ENCODE peak calls at places on chromosomes 4 and X, in six cellular contexts. T is AG10803, H is mucosa of descending colon, B is AG04449, K is uterus, J is mesothelial cell of epicardium. Y is an unnamed sample.

GRCh38 chr4:141132689-141133145 is 552 bp downstream of the RNF150 start:
- DNase-seq in H (no peak), B (no peak), K (peak), J (peak), T (peak), Y (peak)

GRCh38 chrX:76957485-76957884 is 489.7 kb upstream of the FGF16 start:
- DNase-seq in J (no peak), B (no peak), T (no peak), K (no peak), H (no peak), Y (no peak)

GRCh38 chrX:43423876-43424275 is 232.2 kb upstream of the MAOA start:
- DNase-seq in K (no peak), H (no peak), J (no peak), B (no peak), T (no peak), Y (no peak)

GRCh38 chrX:128975716-128976115 is 547.6 kb downstream of the SMARCA1 start:
- DNase-seq in T (no peak), H (no peak), B (no peak), K (no peak), J (peak), Y (no peak)

GRCh38 chr4:6493668-6494304 is 21.4 kb upstream of the PPP2R2C start:
- DNase-seq in J (peak), K (no peak), B (no peak), T (peak), H (no peak), Y (no peak)

GRCh38 chr4:87073570-87074470 is 139.0 kb downstream of the AFF1 start:
- DNase-seq in J (no peak), K (peak), T (no peak), B (no peak), H (peak), Y (peak)

GRCh38 chr4:14168919-14169318 is 541.4 kb upstream of the BOD1L1 start:
- DNase-seq in T (peak), J (no peak), H (no peak), B (peak), K (peak), Y (peak)

GRCh38 chrX:40908857-40909475 is 173.6 kb upstream of the MED14 start:
- DNase-seq in H (no peak), T (peak), J (no peak), K (no peak), B (no peak), Y (no peak)

GRCh38 chr4:6446538-6447451 is 25.6 kb downstream of the PPP2R2C start:
- DNase-seq in K (peak), T (no peak), H (no peak), B (no peak), J (no peak), Y (peak)

GRCh38 chr4:792729-793108 is 33.2 kb downstream of the CPLX1 start:
- DNase-seq in B (no peak), J (no peak), T (peak), K (no peak), H (no peak), Y (no peak)

GRCh38 chr4:74284074-74284473 is 24.2 kb upstream of the EPGN start:
- DNase-seq in B (peak), T (peak), H (no peak), K (no peak), J (no peak), Y (no peak)

GRCh38 chr4:167219090-167219489 is 15.2 kb downstream of the SPOCK3 start:
- DNase-seq in B (no peak), K (no peak), J (no peak), H (no peak), T (no peak), Y (no peak)

GRCh38 chr4:21454196-21454595 is 494.4 kb downstream of the KCNIP4 start:
- DNase-seq in B (no peak), K (no peak), T (no peak), J (no peak), H (no peak), Y (no peak)

GRCh38 chrX:51892921-51893745 is at the start of gene MAGED1:
- DNase-seq in J (peak), K (peak), B (peak), T (peak), H (peak), Y (peak)

GRCh38 chr4:161792991-161793390 is 370.8 kb downstream of the FSTL5 start:
- DNase-seq in H (peak), K (no peak), B (no peak), T (no peak), J (no peak), Y (no peak)

GRCh38 chr4:110514889-110515479 is 39.0 kb downstream of the ENPEP start:
- DNase-seq in H (no peak), B (no peak), J (no peak), K (no peak), T (peak), Y (no peak)

GRCh38 chrX:47690175-47690574 is 31.2 kb upstream of the UXT start:
- DNase-seq in J (no peak), B (no peak), T (peak), K (no peak), H (no peak), Y (no peak)

GRCh38 chr4:145496292-145496691 is 14.6 kb downstream of the SMAD1 start:
- DNase-seq in T (no peak), B (no peak), K (no peak), J (no peak), H (no peak), Y (no peak)

GRCh38 chr4:168645933-168646768 is 149.3 kb downstream of the PALLD start:
- DNase-seq in B (no peak), H (no peak), K (no peak), T (no peak), J (no peak), Y (peak)

GRCh38 chr4:185941476-185941875 is 127.5 kb upstream of the TLR3 start:
- DNase-seq in B (no peak), H (no peak), K (no peak), J (no peak), T (no peak), Y (no peak)

GRCh38 chrX:101906136-101906796 is 25.6 kb downstream of the ZMAT1 start:
- DNase-seq in J (no peak), K (no peak), T (no peak), H (peak), B (no peak), Y (no peak)

GRCh38 chr4:76745264-76745663 is 152.7 kb downstream of the SOWAHB start:
- DNase-seq in K (no peak), T (peak), B (no peak), H (no peak), J (no peak), Y (no peak)

GRCh38 chr4:54282837-54283236 is 53.7 kb downstream of the PDGFRA start:
- DNase-seq in J (no peak), H (no peak), T (no peak), B (no peak), K (no peak), Y (no peak)

GRCh38 chr4:25842229-25842840 is 20.5 kb downstream of the SEL1L3 start:
- DNase-seq in J (no peak), B (no peak), K (no peak), H (no peak), T (no peak), Y (no peak)

GRCh38 chr4:89193828-89194227 is 82.5 kb downstream of the TIGD2 start:
- DNase-seq in K (no peak), J (no peak), H (no peak), T (no peak), B (no peak), Y (no peak)

GRCh38 chr4:41670530-41670929 is 78.0 kb downstream of the PHOX2B start:
- DNase-seq in H (no peak), T (no peak), J (no peak), B (no peak), K (no peak), Y (peak)

GRCh38 chr4:123524958-123525628 is 128.5 kb downstream of the SPRY1 start:
- DNase-seq in J (no peak), H (no peak), T (no peak), B (no peak), K (no peak), Y (no peak)

GRCh38 chr4:6322067-6322760 is 52.6 kb downstream of the WFS1 start:
- DNase-seq in K (no peak), J (no peak), B (no peak), H (no peak), T (no peak), Y (no peak)

GRCh38 chrX:103686199-103687072 is at the start of gene MORF4L2:
- DNase-seq in J (peak), H (peak), B (peak), K (peak), T (peak), Y (peak)

GRCh38 chrX:103687696-103688191 is 1.2 kb upstream of the MORF4L2 start:
- DNase-seq in B (no peak), H (no peak), J (peak), T (peak), K (peak), Y (peak)

GRCh38 chrX:103685396-103685795 is 1.1 kb downstream of the MORF4L2 start:
- DNase-seq in B (no peak), K (no peak), H (no peak), J (no peak), T (no peak), Y (no peak)

GRCh38 chrX:103688949-103689348 is 2.5 kb upstream of the MORF4L2 start:
- DNase-seq in K (no peak), B (no peak), T (peak), J (no peak), H (no peak), Y (no peak)

DNA sequence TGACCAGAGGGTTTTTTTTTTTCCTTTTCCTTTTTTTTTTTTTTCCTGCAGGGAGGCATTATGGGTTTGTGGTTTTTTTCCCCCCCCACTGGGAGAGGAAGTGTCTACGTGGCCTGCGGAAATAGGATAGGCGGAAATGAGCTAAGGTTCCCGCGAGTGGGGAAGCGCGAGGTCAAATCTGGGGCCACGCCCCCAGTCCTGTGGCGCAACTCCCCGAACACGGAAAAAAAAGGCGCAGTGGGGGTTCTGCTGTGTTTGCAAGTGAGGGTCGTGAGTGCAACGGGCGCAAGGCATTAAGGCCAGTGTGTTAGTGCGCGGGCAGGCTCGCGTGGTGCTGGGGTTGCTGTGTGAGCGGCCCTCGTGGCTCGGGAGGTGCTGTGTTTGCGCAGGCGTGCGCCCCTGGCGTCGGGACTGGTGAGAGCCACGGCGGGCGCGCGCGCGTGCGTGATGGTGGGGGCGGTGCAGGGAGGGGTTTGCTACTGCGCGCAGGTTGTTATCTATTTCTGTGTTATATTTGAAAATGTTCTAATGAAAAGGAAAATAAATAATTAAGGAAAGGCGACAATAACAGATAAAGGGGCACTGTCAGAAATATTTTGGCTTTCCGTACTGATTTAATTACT is 685 bp upstream of the MORF4L2 start:
- DNase-seq in J (peak), T (peak), H (peak), K (peak), B (peak), Y (peak)
- TF ChIP-seq CTCF in J (peak), T (peak), H (peak), K (peak), B (peak), Y (peak)

DNA sequence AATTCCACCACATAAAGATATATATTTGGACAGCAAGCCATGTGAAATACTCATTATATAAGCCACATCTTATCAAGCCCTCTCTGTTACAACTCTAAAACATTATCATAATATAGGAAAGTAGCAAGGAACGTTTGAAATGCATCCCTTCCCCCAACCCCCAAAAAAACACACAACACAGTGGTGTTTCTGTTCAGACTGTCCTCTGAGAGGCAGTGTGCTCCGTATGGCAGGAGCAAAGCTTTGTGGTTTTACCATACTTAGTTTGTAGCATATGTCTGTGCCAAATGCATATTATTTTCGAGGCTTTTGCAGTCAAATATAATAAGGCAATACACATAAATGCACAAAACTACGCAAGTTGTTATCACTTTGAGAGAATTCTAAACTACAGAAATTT is 194.2 kb downstream of the RAPGEF2 start:
- DNase-seq in H (no peak), B (no peak), J (no peak), T (no peak), K (no peak), Y (no peak)
- TF ChIP-seq CTCF in H (no peak), B (no peak), J (no peak), T (no peak), K (no peak), Y (peak)

GRCh38 chr4:99202094-99202493 is 17.0 kb downstream of the ADH6 start:
- DNase-seq in B (no peak), H (no peak), T (no peak), K (no peak), J (no peak), Y (no peak)

GRCh38 chr4:99205104-99205979 is 13.7 kb downstream of the ADH6 start:
- DNase-seq in B (no peak), H (no peak), J (no peak), K (peak), T (peak), Y (no peak)

GRCh38 chr4:99200148-99200547 is 18.9 kb downstream of the ADH6 start:
- DNase-seq in B (no peak), H (no peak), K (no peak), J (no peak), T (no peak), Y (no peak)

GRCh38 chr4:99202536-99202935 is 16.5 kb downstream of the ADH6 start:
- DNase-seq in K (peak), B (no peak), H (no peak), J (no peak), T (peak), Y (no peak)

GRCh38 chr4:99201687-99202086 is 17.4 kb downstream of the ADH6 start:
- DNase-seq in T (peak), K (no peak), J (no peak), H (no peak), B (no peak), Y (no peak)
- TF ChIP-seq CTCF in T (peak), K (peak), J (no peak), H (no peak), B (no peak), Y (peak)

DNA sequence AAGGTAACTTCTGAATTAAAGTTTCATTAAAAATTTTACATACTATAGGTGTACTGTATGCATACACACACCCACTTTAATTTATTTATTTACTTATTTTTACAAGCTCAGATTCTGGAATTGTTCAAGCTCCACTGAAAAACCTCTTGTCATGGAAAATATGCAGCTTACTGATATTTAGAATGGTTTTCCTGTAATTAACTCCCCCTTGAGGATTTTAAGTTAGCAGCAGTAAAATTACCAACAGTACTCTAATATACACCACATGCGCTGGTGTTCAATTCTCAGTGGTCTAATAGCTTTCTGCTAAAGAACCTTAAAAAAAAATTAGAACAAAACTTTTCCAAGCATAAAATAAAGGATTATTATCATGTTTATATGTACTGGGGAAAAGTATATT is 12.0 kb downstream of the MAB21L2 start:
- DNase-seq in T (peak), B (no peak), K (no peak), H (no peak), J (no peak), Y (no peak)
- TF ChIP-seq CTCF in T (peak), B (peak), K (no peak), H (no peak), J (no peak), Y (peak)

GRCh38 chr4:78691971-78692814 is 84.0 kb upstream of the BMP2K start:
- DNase-seq in J (no peak), H (no peak), B (no peak), T (peak), K (no peak), Y (no peak)

GRCh38 chr4:78692815-78693156 is 83.4 kb upstream of the BMP2K start:
- DNase-seq in H (no peak), K (no peak), J (no peak), T (peak), B (no peak), Y (no peak)

GRCh38 chr4:78689700-78690318 is 86.3 kb upstream of the BMP2K start:
- DNase-seq in T (no peak), B (no peak), K (no peak), J (no peak), H (no peak), Y (no peak)

GRCh38 chr4:78689224-78689623 is 86.9 kb upstream of the BMP2K start:
- DNase-seq in T (peak), J (no peak), B (no peak), H (no peak), K (no peak), Y (no peak)

GRCh38 chr4:78691333-78691732 is 84.8 kb upstream of the BMP2K start:
- DNase-seq in B (no peak), J (no peak), H (no peak), T (peak), K (no peak), Y (no peak)
- TF ChIP-seq CTCF in B (no peak), J (no peak), H (no peak), T (peak), K (no peak), Y (no peak)

GRCh38 chrX:131792356-131792749 is 230.7 kb upstream of the STK26 start:
- DNase-seq in H (peak), T (peak), B (no peak), J (no peak), K (peak), Y (no peak)

GRCh38 chrX:131789664-131790063 is 233.4 kb upstream of the STK26 start:
- DNase-seq in H (no peak), J (no peak), B (no peak), T (no peak), K (no peak), Y (no peak)

GRCh38 chrX:131791608-131792355 is 231.3 kb upstream of the STK26 start:
- DNase-seq in T (no peak), K (no peak), J (no peak), B (no peak), H (no peak), Y (no peak)

GRCh38 chrX:131795442-131796229 is 227.5 kb upstream of the STK26 start:
- DNase-seq in K (no peak), T (no peak), J (no peak), H (no peak), B (no peak), Y (no peak)

DNA sequence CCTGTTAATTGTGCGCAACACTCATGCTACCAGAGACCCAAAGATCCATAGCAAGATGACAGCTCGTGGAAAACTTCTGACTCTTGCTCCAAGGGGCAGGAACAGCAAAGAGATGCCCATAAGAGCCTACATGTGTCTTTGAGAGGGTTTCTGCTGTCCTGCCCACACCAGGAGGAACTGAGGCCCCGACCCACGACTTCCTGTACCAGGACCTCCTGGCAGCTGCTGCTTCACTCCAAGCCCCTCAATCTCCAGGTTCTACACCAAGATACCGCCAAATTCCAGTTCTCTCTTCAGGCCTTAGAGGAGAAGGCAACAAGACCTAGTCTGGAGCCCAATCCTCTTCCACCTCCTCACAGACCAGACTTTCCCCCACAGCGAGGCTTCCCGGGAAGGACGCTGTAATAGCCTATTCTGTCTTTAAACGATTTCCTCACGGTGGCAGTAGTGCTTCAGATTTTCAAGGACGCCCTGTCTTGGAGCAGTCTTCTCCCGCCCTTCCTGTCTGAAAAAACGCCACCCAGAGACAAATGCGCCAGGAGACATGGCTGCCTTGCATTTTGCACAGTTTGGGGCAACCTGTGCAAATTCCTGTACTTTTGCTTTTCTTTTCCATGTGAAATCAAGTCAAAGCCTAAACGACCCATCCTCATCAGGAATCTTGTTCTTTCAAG is 230.2 kb upstream of the STK26 start:
- DNase-seq in J (no peak), B (no peak), K (peak), T (peak), H (peak), Y (no peak)
- TF ChIP-seq CTCF in J (no peak), B (no peak), K (peak), T (no peak), H (no peak), Y (peak)

GRCh38 chr4:139083533-139084424 is 68.2 kb downstream of the NOCT start:
- DNase-seq in B (peak), K (peak), J (peak), H (peak), T (peak), Y (peak)

GRCh38 chr4:139082750-139083532 is 67.4 kb downstream of the NOCT start:
- DNase-seq in H (peak), B (peak), J (peak), K (peak), T (peak), Y (peak)

GRCh38 chr4:139084425-139085093 is 69.0 kb downstream of the NOCT start:
- DNase-seq in H (no peak), B (no peak), T (no peak), J (no peak), K (no peak), Y (no peak)

GRCh38 chr4:139085141-139085540 is 69.6 kb downstream of the NOCT start:
- DNase-seq in J (no peak), T (peak), K (no peak), B (no peak), H (no peak), Y (no peak)
- TF ChIP-seq CTCF in J (no peak), T (peak), K (peak), B (no peak), H (no peak), Y (peak)

GRCh38 chrX:26909728-26910127 is 553.4 kb downstream of the PPP4R3C start:
- DNase-seq in T (no peak), K (no peak), B (no peak), H (no peak), J (no peak), Y (no peak)

GRCh38 chrX:26908218-26908617 is 554.9 kb downstream of the PPP4R3C start:
- DNase-seq in H (no peak), B (no peak), J (no peak), K (no peak), T (no peak), Y (no peak)
- TF ChIP-seq CTCF in H (no peak), B (no peak), J (peak), K (no peak), T (no peak), Y (no peak)